ENCODE peak calls at places on chromosomes 5 and 9, in four cellular contexts. U is K562, J is HepG2, L is H1. T is an unnamed sample.

GRCh38 chr9:76379494-76379893 is 14.7 kb downstream of the RFK start:
- DNase-seq in L (no peak), J (no peak), U (no peak), T (no peak)

GRCh38 chr5:146767534-146767933 is 111.0 kb downstream of the PPP2R2B start:
- DNase-seq in U (no peak), J (peak), L (no peak), T (no peak)

GRCh38 chr5:117242028-117242427 is 667.4 kb upstream of the SEMA6A start:
- DNase-seq in J (no peak), U (no peak), L (no peak), T (no peak)

GRCh38 chr5:152412129-152412528 is 7.0 kb upstream of the NMUR2 start:
- DNase-seq in U (no peak), L (no peak), J (no peak), T (no peak)

GRCh38 chr5:17061973-17062470 is 125.9 kb upstream of the MYO10 start:
- DNase-seq in L (no peak), J (no peak), U (no peak), T (no peak)

GRCh38 chr9:13688990-13689600 is 409.6 kb upstream of the MPDZ start:
- DNase-seq in U (no peak), L (no peak), J (no peak), T (no peak)

GRCh38 chr5:78016831-78017529 is 240.8 kb upstream of the TBCA start:
- DNase-seq in J (no peak), L (no peak), U (no peak), T (no peak)

GRCh38 chr5:17024686-17025180 is 88.6 kb upstream of the MYO10 start:
- DNase-seq in L (no peak), J (no peak), U (no peak), T (no peak)

GRCh38 chr9:109780453-109781033 is 545 bp downstream of the PALM2AKAP2 start:
- DNase-seq in L (peak), U (no peak), J (no peak), T (no peak)

GRCh38 chr9:137017071-137017470 is 11.0 kb downstream of the ABCA2 start:
- DNase-seq in J (no peak), U (no peak), L (no peak), T (no peak)

GRCh38 chr9:136782452-136782851 is 8.7 kb upstream of the TMEM141 start:
- DNase-seq in J (no peak), L (no peak), U (no peak), T (no peak)

GRCh38 chr5:94691947-94692346 is 73.5 kb downstream of the SLF1 start:
- DNase-seq in U (no peak), J (peak), L (no peak), T (no peak)

GRCh38 chr9:135476561-135476960 is 3.0 kb upstream of the PPP1R26 start:
- DNase-seq in J (no peak), L (no peak), U (no peak), T (no peak)

GRCh38 chr9:124721109-124721850 is 49.8 kb downstream of the NR6A1 start:
- DNase-seq in J (peak), U (no peak), L (no peak), T (no peak)

GRCh38 chr5:68382640-68383039 is 167.1 kb downstream of the PIK3R1 start:
- DNase-seq in L (no peak), J (no peak), U (no peak), T (no peak)

GRCh38 chr5:174425271-174425963 is 299.0 kb upstream of the MSX2 start:
- DNase-seq in J (no peak), U (no peak), L (no peak), T (no peak)

GRCh38 chr5:125126050-125126449 is 379.6 kb upstream of the ZNF608 start:
- DNase-seq in J (no peak), U (no peak), L (no peak), T (no peak)

GRCh38 chr5:32357678-32358077 is 44.9 kb upstream of the MTMR12 start:
- DNase-seq in U (no peak), L (no peak), J (no peak), T (no peak)

GRCh38 chr9:101486693-101487442 is 46.8 kb upstream of the RNF20 start:
- DNase-seq in L (peak), U (peak), J (no peak), T (no peak)

GRCh38 chr9:76526026-76526425 is 67.0 kb downstream of the GCNT1 start:
- DNase-seq in U (no peak), J (no peak), L (no peak), T (no peak)

GRCh38 chr9:18743976-18744375 is 270.0 kb downstream of the ADAMTSL1 start:
- DNase-seq in U (no peak), J (no peak), L (no peak), T (no peak)

GRCh38 chr5:158414780-158415179 is 555.8 kb upstream of the CLINT1 start:
- DNase-seq in L (no peak), U (no peak), J (no peak), T (no peak)

GRCh38 chr9:121282309-121283071 is 14.5 kb downstream of the GSN start:
- DNase-seq in L (no peak), J (no peak), U (no peak), T (no peak)

GRCh38 chr9:35035851-35036701 is 36.3 kb downstream of the VCP start:
- DNase-seq in L (no peak), J (no peak), U (peak), T (no peak)

GRCh38 chr9:95009459-95009858 is 283.0 kb downstream of the AOPEP start:
- DNase-seq in L (no peak), J (no peak), U (no peak), T (no peak)

GRCh38 chr5:107248065-107248695 is 422.6 kb downstream of the EFNA5 start:
- DNase-seq in J (no peak), L (peak), U (peak), T (peak)

GRCh38 chr5:125679522-125679921 is 743.7 kb upstream of the GRAMD2B start:
- DNase-seq in L (no peak), J (peak), U (no peak), T (no peak)

GRCh38 chr5:180720501-180720900 is 19.4 kb downstream of the OR2Y1 start:
- DNase-seq in U (no peak), L (no peak), J (no peak), T (no peak)

GRCh38 chr5:160339406-160340140 is 27.2 kb upstream of the CCNJL start:
- DNase-seq in J (no peak), U (no peak), L (no peak), T (no peak)

GRCh38 chr9:35771524-35771923 is 17.4 kb upstream of the MSMP start:
- DNase-seq in J (peak), U (peak), L (no peak), T (no peak)

GRCh38 chr5:178662541-178662860 is 35.7 kb upstream of the CLK4 start:
- DNase-seq in U (no peak), J (no peak), L (no peak), T (no peak)

GRCh38 chr9:89274838-89275237 is 36.2 kb upstream of the CKS2 start:
- DNase-seq in L (no peak), U (no peak), J (no peak), T (no peak)

GRCh38 chr5:43121565-43122484 is 1.1 kb downstream of the ZNF131 start:
- DNase-seq in U (peak), J (peak), L (peak), T (no peak)

GRCh38 chr5:170809551-170809950 is 26.0 kb downstream of the GABRP start:
- DNase-seq in J (no peak), U (peak), L (no peak), T (no peak)
- TF ChIP-seq HDAC2 in J (no peak), U (no peak), L (no peak), T (no peak)

GRCh38 chr9:134389659-134390058 is 63.4 kb downstream of the RXRA start:
- DNase-seq in J (no peak), U (no peak), L (no peak), T (no peak)

GRCh38 chr9:134390537-134390936 is 64.3 kb downstream of the RXRA start:
- DNase-seq in U (no peak), J (no peak), L (no peak), T (no peak)

GRCh38 chr9:134392900-134393299 is 66.6 kb downstream of the RXRA start:
- DNase-seq in L (no peak), U (no peak), J (no peak), T (no peak)

GRCh38 chr9:134390947-134391318 is 64.7 kb downstream of the RXRA start:
- DNase-seq in L (no peak), J (no peak), U (no peak), T (no peak)

DNA sequence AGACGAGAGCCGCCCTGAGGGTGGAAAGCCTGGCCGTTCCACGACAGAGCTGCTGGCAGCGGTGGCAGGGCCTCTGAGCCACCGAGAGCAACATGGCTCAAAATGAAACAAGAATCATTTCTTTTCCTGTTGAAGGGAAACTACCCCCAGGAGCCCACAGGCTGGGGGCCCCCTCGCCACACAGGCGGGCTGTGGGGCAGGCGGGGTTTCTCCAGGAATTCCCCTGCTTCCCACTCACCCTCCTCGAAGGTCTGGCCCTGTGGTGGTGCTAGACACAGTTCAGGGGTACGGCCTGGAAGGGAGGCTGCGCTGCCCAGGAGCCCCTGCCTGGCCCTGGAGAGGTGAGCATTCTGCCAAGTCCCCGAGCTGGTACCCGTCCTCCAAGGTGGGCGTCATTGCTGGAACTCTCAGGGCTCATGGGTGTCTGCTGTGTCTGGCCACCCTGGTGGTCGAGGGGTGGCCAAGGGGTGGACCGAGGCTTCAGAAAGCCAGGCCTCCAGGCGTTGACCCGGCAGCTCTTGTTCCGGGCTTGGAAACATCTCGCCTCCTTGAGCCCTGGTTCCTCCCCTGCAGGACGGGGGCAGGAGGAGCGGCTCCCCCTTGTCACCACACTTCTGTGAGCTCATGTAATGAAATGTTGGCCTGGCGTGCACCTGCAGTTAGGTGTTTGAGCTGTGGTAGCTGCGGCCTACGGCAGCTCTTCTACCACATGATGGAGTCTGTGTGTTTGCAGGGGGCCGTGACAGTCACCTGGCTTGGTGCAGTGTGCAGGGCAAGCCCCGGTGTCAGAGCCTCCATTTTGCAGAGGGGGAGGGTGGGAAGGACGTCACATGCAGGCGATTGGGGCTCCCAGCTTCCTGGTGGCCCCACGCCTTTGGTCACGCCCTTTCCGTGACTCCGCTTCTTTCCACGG is 65.3 kb downstream of the RXRA start:
- DNase-seq in U (no peak), L (no peak), J (no peak), T (peak)
- TF ChIP-seq TAF1 in U (no peak), L (no peak), J (no peak), T (peak)

GRCh38 chr9:93471135-93471534 is 17.8 kb upstream of the FAM120AOS start:
- DNase-seq in J (no peak), U (no peak), L (no peak), T (no peak)

GRCh38 chr9:93470391-93470790 is 17.0 kb upstream of the FAM120AOS start:
- DNase-seq in U (no peak), J (no peak), L (no peak), T (no peak)

GRCh38 chr9:93467462-93467861 is 14.1 kb upstream of the FAM120AOS start:
- DNase-seq in J (no peak), U (no peak), L (no peak), T (no peak)

GRCh38 chr9:93467062-93467416 is 13.7 kb upstream of the FAM120AOS start:
- DNase-seq in J (peak), L (no peak), U (peak), T (no peak)

GRCh38 chr9:93468763-93469456 is 15.5 kb upstream of the FAM120AOS start:
- DNase-seq in L (no peak), U (no peak), J (no peak), T (no peak)
- TF ChIP-seq HDAC2 in L (no peak), U (no peak), J (no peak), T (no peak)

DNA sequence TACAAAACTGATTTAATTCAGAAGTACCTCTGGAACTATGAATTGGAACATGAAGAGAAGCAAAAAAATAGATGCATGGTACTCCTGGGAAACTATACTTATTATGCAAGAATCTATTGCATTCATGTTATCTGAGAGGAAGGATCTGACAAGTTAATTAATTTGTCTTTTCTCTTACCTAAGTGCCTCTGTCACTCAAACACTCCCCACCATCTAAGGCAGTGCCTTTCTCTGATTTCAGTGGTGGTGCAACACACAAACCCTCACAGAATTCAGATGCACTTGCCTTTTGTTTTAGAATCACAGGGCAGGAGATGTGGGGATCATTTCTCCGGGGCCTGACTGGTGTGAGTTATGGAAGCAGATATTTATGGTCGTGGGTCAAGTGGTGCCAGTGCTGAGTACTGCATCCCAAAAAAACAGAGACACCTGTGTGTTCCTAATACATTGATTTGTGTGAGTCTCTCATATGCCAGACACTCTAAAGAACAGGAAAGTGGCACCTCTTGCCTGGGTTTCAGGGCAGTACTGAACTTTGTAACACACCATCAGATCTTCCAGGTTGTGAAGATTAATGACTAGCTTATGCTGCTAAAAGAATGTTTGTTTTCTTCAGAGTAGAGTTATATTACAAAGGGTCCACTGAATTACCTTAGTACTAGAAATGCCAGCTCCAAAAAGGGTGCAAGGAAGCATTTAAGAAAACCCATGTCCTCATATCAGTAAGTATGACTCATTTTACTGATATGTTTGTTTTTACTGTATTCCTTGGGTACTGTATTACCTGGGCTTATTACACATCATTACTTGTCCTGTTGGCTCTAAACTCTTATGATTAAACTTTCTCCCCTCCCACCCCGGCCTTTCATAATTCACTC is 52.7 kb upstream of the C9orf72 start:
- DNase-seq in U (no peak), J (no peak), L (no peak), T (no peak)
- TF ChIP-seq TAF1 in U (no peak), J (no peak), L (no peak), T (no peak)

GRCh38 chr5:39760385-39761198 is 335.8 kb upstream of the DAB2 start:
- DNase-seq in L (no peak), U (no peak), J (no peak), T (no peak)
- TF ChIP-seq HDAC2 in L (no peak), U (no peak), J (no peak), T (no peak)

GRCh38 chr9:114225534-114226288 is 70.4 kb downstream of the COL27A1 start:
- DNase-seq in L (no peak), U (no peak), J (no peak), T (no peak)

GRCh38 chr9:114224247-114224610 is 68.9 kb downstream of the COL27A1 start:
- DNase-seq in L (no peak), J (peak), U (no peak), T (no peak)

GRCh38 chr9:114226289-114227055 is 71.1 kb downstream of the COL27A1 start:
- DNase-seq in J (no peak), L (no peak), U (no peak), T (no peak)

GRCh38 chr9:114221706-114222465 is 66.5 kb downstream of the COL27A1 start:
- DNase-seq in J (no peak), L (no peak), U (no peak), T (no peak)

GRCh38 chr9:114223564-114224246 is 68.4 kb downstream of the COL27A1 start:
- DNase-seq in U (peak), J (peak), L (no peak), T (no peak)
- TF ChIP-seq TAF1 in U (no peak), J (no peak), L (no peak), T (no peak)

DNA sequence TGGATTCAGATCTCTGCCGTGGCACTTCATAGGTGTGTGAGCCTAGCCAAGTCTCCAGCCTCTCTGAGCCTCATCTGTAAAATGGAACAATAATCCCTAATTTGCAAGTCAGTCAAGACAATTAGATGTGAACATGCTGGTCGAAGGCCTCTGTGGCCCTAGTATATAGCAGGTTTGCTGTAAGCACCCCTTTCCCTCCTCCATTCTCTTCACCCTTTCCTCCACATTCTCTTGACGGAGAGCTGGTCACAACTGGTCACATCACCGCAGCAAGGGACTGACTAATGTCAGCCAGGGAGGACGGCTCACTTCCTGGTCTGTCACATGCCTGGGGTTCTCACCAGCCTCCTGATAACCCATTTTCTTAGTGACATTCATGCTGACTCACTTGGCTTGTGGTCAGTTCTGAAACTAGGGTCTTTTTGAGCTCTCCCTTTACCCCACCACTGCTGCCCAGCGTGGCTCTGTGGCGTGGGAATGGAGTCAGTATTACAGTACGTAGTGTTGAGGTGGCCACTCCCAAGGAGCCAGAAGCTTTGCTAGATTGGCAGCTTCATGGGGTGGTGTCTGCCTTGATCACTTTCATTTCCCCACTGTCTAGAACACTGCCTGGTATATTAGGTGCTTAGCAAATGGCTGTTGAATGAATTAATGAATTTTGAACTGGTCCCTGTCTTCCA is 47.8 kb downstream of the ERGIC1 start:
- DNase-seq in U (peak), L (no peak), J (no peak), T (peak)
- TF ChIP-seq HDAC2 in U (peak), L (no peak), J (no peak), T (no peak)

GRCh38 chr5:111929892-111930291 is 172.9 kb upstream of the NREP start:
- DNase-seq in U (no peak), L (no peak), J (no peak), T (no peak)
- TF ChIP-seq TAF1 in U (no peak), L (no peak), J (no peak), T (no peak)

T was measured in GM12878.